ENCODE peak calls at places on chromosomes 7 and 10, in nine cellular contexts. R is epithelial cell of proximal tubule; H is foreskin fibroblast; X is left kidney; T is stimulated activated CD8-positive, alpha-beta memory T cell treated with anti-CD3 and anti-CD28 coated beads, Interleukin-4, amount 100 ng/mL, for 24 hours; N is A172; V is M059J; K is SHP77; B is endodermal cell. W is an unnamed sample.

GRCh38 chr10:13739178-13739577 is 152.4 kb downstream of the PRPF18 start:
- DNase-seq in R (no peak), H (no peak), X (peak; percentile 89), T (no peak), N (no peak), V (no peak), K (peak; percentile 41), B (no peak), W (no peak)

GRCh38 chr10:47374611-47375536 is 9.2 kb downstream of the ZNF488 start:
- DNase-seq in R (no peak), H (peak; percentile 69), X (no peak), T (no peak), N (no peak), V (no peak), K (no peak), B (peak; percentile 21), W (no peak)

GRCh38 chr7:92644406-92645113 is 54.4 kb upstream of the FAM133B start:
- DNase-seq in R (peak; percentile 76), H (peak; percentile 59), X (no peak), T (no peak), N (no peak), V (no peak), K (no peak), B (no peak), W (no peak)

GRCh38 chr7:38318803-38319416 is 45.5 kb upstream of the TARP start:
- DNase-seq in R (peak; percentile 50), H (peak; percentile 74), X (peak; percentile 83), T (no peak), N (peak; percentile 92), V (peak; percentile 86), K (peak; percentile 70), B (peak; percentile 89), W (peak; percentile 89)

GRCh38 chr7:106190589-106191330 is 78.6 kb upstream of the SYPL1 start:
- DNase-seq in R (no peak), H (peak; percentile 14), X (no peak), T (no peak), N (peak; percentile 61), V (peak; percentile 23), K (no peak), B (no peak), W (peak; percentile 25)

GRCh38 chr7:83153419-83153818 is 9.3 kb downstream of the PCLO start:
- DNase-seq in R (no peak), H (peak; percentile 2), X (no peak), T (no peak), N (no peak), V (no peak), K (no peak), B (no peak), W (no peak)

GRCh38 chr7:111031916-111032315 is 59.0 kb upstream of the LRRN3 start:
- DNase-seq in R (no peak), H (no peak), X (no peak), T (no peak), N (no peak), V (no peak), K (no peak), B (no peak), W (no peak)

GRCh38 chr10:58771850-58772249 is 259.2 kb downstream of the BICC1 start:
- DNase-seq in R (no peak), H (no peak), X (no peak), T (no peak), N (no peak), V (no peak), K (no peak), B (no peak), W (no peak)

GRCh38 chr10:1360011-1360580 is 303.9 kb downstream of the WDR37 start:
- DNase-seq in R (no peak), H (no peak), X (no peak), T (no peak), N (no peak), V (no peak), K (no peak), B (peak; percentile 90), W (peak; percentile 26)

GRCh38 chr7:44398953-44399574 is 73.7 kb upstream of the CAMK2B start:
- DNase-seq in R (no peak), H (peak; percentile 59), X (peak; percentile 52), T (no peak), N (no peak), V (no peak), K (peak; percentile 33), B (no peak), W (no peak)

GRCh38 chr7:28768577-28769147 is 189.5 kb downstream of the TRIL start:
- DNase-seq in R (no peak), H (peak; percentile 88), X (no peak), T (no peak), N (no peak), V (peak; percentile 84), K (no peak), B (no peak), W (peak; percentile 75)

GRCh38 chr10:24793648-24794379 is 70.1 kb upstream of the ARHGAP21 start:
- DNase-seq in R (no peak), H (peak; percentile 77), X (no peak), T (no peak), N (peak; percentile 4), V (no peak), K (no peak), B (no peak), W (no peak)

GRCh38 chr7:30246392-30246791 is 38.0 kb upstream of the ZNRF2 start:
- DNase-seq in R (no peak), H (no peak), X (no peak), T (no peak), N (no peak), V (no peak), K (no peak), B (no peak), W (no peak)

GRCh38 chr7:137986252-137987010 is 15.5 kb downstream of the CREB3L2 start:
- DNase-seq in R (no peak), H (peak; percentile 92), X (no peak), T (no peak), N (no peak), V (no peak), K (no peak), B (no peak), W (peak; percentile 61)

GRCh38 chr10:75352650-75353049 is 48.9 kb downstream of the ZNF503 start:
- DNase-seq in R (no peak), H (peak; percentile 15), X (peak; percentile 27), T (no peak), N (peak; percentile 59), V (peak; percentile 11), K (no peak), B (peak; percentile 39), W (no peak)

GRCh38 chr10:87868277-87868676 is 4.9 kb downstream of the PTEN start:
- DNase-seq in R (no peak), H (no peak), X (no peak), T (no peak), N (no peak), V (no peak), K (no peak), B (no peak), W (no peak)

GRCh38 chr7:152866791-152867481 is 107.4 kb downstream of the ACTR3B start:
- DNase-seq in R (no peak), H (no peak), X (no peak), T (no peak), N (no peak), V (no peak), K (no peak), B (no peak), W (no peak)

GRCh38 chr10:17200035-17200884 is 1.2 kb downstream of the TRDMT1 start:
- DNase-seq in R (no peak), H (peak; percentile 35), X (peak; percentile 33), T (no peak), N (peak; percentile 33), V (peak; percentile 57), K (no peak), B (no peak), W (no peak)

GRCh38 chr10:34814228-34815173 is 595 bp downstream of the PARD3 start:
- DNase-seq in R (no peak), H (peak; percentile 67), X (peak; percentile 86), T (no peak), N (no peak), V (peak; percentile 19), K (no peak), B (peak; percentile 89), W (peak; percentile 41)

GRCh38 chr7:157524731-157525130 is 187.9 kb downstream of the DNAJB6 start:
- DNase-seq in R (no peak), H (no peak), X (no peak), T (no peak), N (no peak), V (no peak), K (no peak), B (no peak), W (no peak)

GRCh38 chr7:88331322-88331721 is 24.6 kb upstream of the STEAP4 start:
- DNase-seq in R (no peak), H (peak; percentile 64), X (no peak), T (no peak), N (no peak), V (no peak), K (no peak), B (no peak), W (no peak)

GRCh38 chr7:134892963-134893362 is 93.3 kb upstream of the AGBL3 start:
- DNase-seq in R (no peak), H (no peak), X (no peak), T (no peak), N (no peak), V (no peak), K (no peak), B (no peak), W (no peak)

GRCh38 chr10:21399392-21400015 is 126.0 kb downstream of the SKIDA1 start:
- DNase-seq in R (peak; percentile 22), H (peak; percentile 96), X (peak; percentile 77), T (no peak), N (peak; percentile 61), V (peak; percentile 67), K (peak; percentile 85), B (no peak), W (peak; percentile 68)

GRCh38 chr7:37310322-37311080 is 138.2 kb downstream of the ELMO1 start:
- DNase-seq in R (no peak), H (no peak), X (no peak), T (no peak), N (no peak), V (peak; percentile 17), K (no peak), B (no peak), W (no peak)

GRCh38 chr10:35466661-35467060 is 130.4 kb downstream of the CCNY start:
- DNase-seq in R (no peak), H (no peak), X (no peak), T (no peak), N (no peak), V (no peak), K (no peak), B (no peak), W (no peak)

GRCh38 chr10:131727612-131728011 is 173.2 kb upstream of the PPP2R2D start:
- DNase-seq in R (no peak), H (no peak), X (no peak), T (no peak), N (no peak), V (no peak), K (no peak), B (peak; percentile 32), W (no peak)

GRCh38 chr7:159117366-159118219 is 27.1 kb downstream of the VIPR2 start:
- DNase-seq in R (no peak), H (no peak), X (peak; percentile 86), T (no peak), N (no peak), V (no peak), K (no peak), B (peak; percentile 48), W (no peak)

GRCh38 chr10:12350925-12351324 is 1.6 kb downstream of the CAMK1D start:
- DNase-seq in R (no peak), H (peak; percentile 25), X (peak; percentile 24), T (no peak), N (no peak), V (no peak), K (no peak), B (peak; percentile 57), W (no peak)

GRCh38 chr10:102645388-102645740 is 1.1 kb downstream of the TRIM8 start:
- DNase-seq in R (peak; percentile 56), H (no peak), X (peak; percentile 88), T (no peak), N (peak; percentile 65), V (peak; percentile 79), K (peak; percentile 22), B (peak; percentile 77), W (peak; percentile 61)

GRCh38 chr7:152140067-152140466 is 114.6 kb downstream of the GALNT11 start:
- DNase-seq in R (no peak), H (no peak), X (no peak), T (no peak), N (no peak), V (no peak), K (no peak), B (no peak), W (no peak)

GRCh38 chr7:67841896-67842295 is 845.3 kb downstream of the TYW1 start:
- DNase-seq in R (no peak), H (no peak), X (no peak), T (no peak), N (no peak), V (no peak), K (no peak), B (no peak), W (no peak)